ENCODE peak calls at places on chromosomes 13 and 19, in six cellular contexts. H, B, T, N, L and I are unnamed samples.

GRCh38 chr19:4115050-4115817 is 8.7 kb downstream of the MAP2K2 start:
- ATAC-seq in H (peak), N (peak), L (peak), B (no peak), T (peak), I (peak)

GRCh38 chr19:41927810-41928192 is 448 bp downstream of the ERFL start:
- ATAC-seq in T (no peak), L (no peak), H (peak), B (no peak), N (peak), I (peak)

GRCh38 chr13:79455331-79455730 is 25.6 kb upstream of the NDFIP2 start:
- ATAC-seq in N (no peak), L (no peak), T (no peak), H (no peak), B (no peak), I (no peak)

GRCh38 chr13:84137292-84137691 is 255.0 kb upstream of the SLITRK1 start:
- ATAC-seq in H (peak), L (no peak), T (no peak), N (peak), B (no peak), I (peak)

GRCh38 chr13:71867101-71867814 is at the start of gene DACH1:
- ATAC-seq in L (peak), B (peak), T (peak), H (peak), N (peak), I (no peak)

GRCh38 chr13:92573467-92574057 is 653.0 kb upstream of the GPC6 start:
- ATAC-seq in N (no peak), H (no peak), B (no peak), L (no peak), T (no peak), I (no peak)

GRCh38 chr13:31878495-31878894 is 139.2 kb downstream of the RXFP2 start:
- ATAC-seq in L (no peak), H (no peak), T (no peak), B (no peak), N (no peak), I (peak)

GRCh38 chr13:29359181-29359580 is 236.3 kb downstream of the SLC7A1 start:
- ATAC-seq in B (no peak), H (no peak), N (no peak), T (no peak), L (no peak), I (no peak)

GRCh38 chr19:13053238-13053637 is 49.4 kb downstream of the LYL1 start:
- ATAC-seq in L (peak), T (peak), N (no peak), B (no peak), H (no peak), I (no peak)

GRCh38 chr19:43802216-43802951 is at the start of gene LYPD5:
- ATAC-seq in L (no peak), T (no peak), H (no peak), N (no peak), B (no peak), I (no peak)

GRCh38 chr13:103730407-103730806 is 664.2 kb upstream of the SLC10A2 start:
- ATAC-seq in L (peak), B (no peak), N (no peak), H (no peak), T (peak), I (no peak)

GRCh38 chr19:41296323-41296935 is 13.5 kb upstream of the CCDC97 start:
- ATAC-seq in B (no peak), N (no peak), H (no peak), L (no peak), T (no peak), I (peak)

GRCh38 chr19:29845576-29846176 is 33.9 kb downstream of the CCNE1 start:
- ATAC-seq in T (no peak), B (peak), L (peak), H (no peak), N (no peak), I (peak)

GRCh38 chr19:14413765-14414171 is 5.4 kb downstream of the DDX39A start:
- ATAC-seq in N (no peak), B (peak), H (no peak), L (peak), T (no peak), I (no peak)

GRCh38 chr19:10399878-10400277 is 3.5 kb downstream of the CDC37 start:
- ATAC-seq in T (peak), B (no peak), N (no peak), H (no peak), L (peak), I (no peak)

GRCh38 chr19:16594681-16595091 is 22.5 kb upstream of the SLC35E1 start:
- ATAC-seq in T (no peak), B (no peak), L (no peak), H (peak), N (peak), I (peak)

GRCh38 chr13:62321139-62321538 is 905.5 kb upstream of the PCDH20 start:
- ATAC-seq in T (no peak), N (no peak), H (no peak), L (no peak), B (no peak), I (no peak)

GRCh38 chr13:24124789-24125476 is 35.6 kb upstream of the SPATA13 start:
- ATAC-seq in T (no peak), B (no peak), H (no peak), L (peak), N (no peak), I (no peak)

GRCh38 chr19:15587663-15588062 is 27.4 kb upstream of the CYP4F8 start:
- ATAC-seq in N (no peak), B (no peak), H (no peak), L (no peak), T (no peak), I (no peak)

GRCh38 chr19:2982983-2983350 is 5.6 kb downstream of the TLE6 start:
- ATAC-seq in H (no peak), L (peak), T (peak), N (no peak), B (peak), I (no peak)

GRCh38 chr19:45211751-45212381 is 33.3 kb downstream of the BLOC1S3 start:
- ATAC-seq in N (no peak), T (peak), B (peak), L (peak), H (no peak), I (no peak)

GRCh38 chr19:51131780-51132680 is 7.3 kb downstream of the SIGLEC9 start:
- ATAC-seq in L (peak), B (peak), N (peak), T (peak), H (peak), I (peak)

GRCh38 chr19:21569497-21569870 is 64.1 kb downstream of the ZNF429 start:
- ATAC-seq in L (peak), T (peak), N (peak), H (peak), B (peak), I (peak)

GRCh38 chr19:17109300-17109699 is 33.7 kb downstream of the MYO9B start:
- ATAC-seq in N (no peak), B (no peak), L (no peak), H (no peak), T (no peak), I (no peak)

GRCh38 chr19:15934332-15935078 is at the start of gene CYP4F11:
- ATAC-seq in N (no peak), B (peak), L (no peak), H (no peak), T (peak), I (no peak)

GRCh38 chr13:111791131-111791530 is 275.8 kb upstream of the SOX1 start:
- ATAC-seq in T (no peak), B (no peak), H (no peak), L (no peak), N (no peak), I (no peak)